ENCODE peak calls at places on chromosomes 12 and 14, in five cellular contexts. A, R, W, U and G are unnamed samples.

GRCh38 chr12:40980346-40981005 is 207.6 kb upstream of the PDZRN4 start:
- DNase-seq in A (peak), R (no peak), U (peak), W (no peak), G (peak)

GRCh38 chr14:76863724-76864407 is 37.7 kb downstream of the LRRC74A start:
- DNase-seq in R (no peak), W (no peak), A (peak), U (no peak), G (peak)

GRCh38 chr14:91280129-91280528 is 35.6 kb upstream of the GPR68 start:
- DNase-seq in U (no peak), R (no peak), W (no peak), A (no peak), G (no peak)

GRCh38 chr14:96268426-96269358 is 12.7 kb downstream of the BDKRB1 start:
- DNase-seq in A (peak), W (no peak), R (peak), U (peak), G (no peak)

GRCh38 chr14:74220991-74221390 is 18.3 kb upstream of the VSX2 start:
- DNase-seq in R (no peak), A (no peak), W (no peak), U (no peak), G (no peak)

GRCh38 chr14:51738754-51739153 is 87.0 kb downstream of the FRMD6 start:
- DNase-seq in R (peak), W (no peak), A (no peak), U (no peak), G (no peak)

GRCh38 chr12:89234324-89235114 is 117.8 kb downstream of the DUSP6 start:
- DNase-seq in A (no peak), W (no peak), R (no peak), U (no peak), G (no peak)

GRCh38 chr12:54560374-54560858 is 11.0 kb downstream of the PDE1B start:
- DNase-seq in W (peak), A (peak), R (peak), U (peak), G (peak)

GRCh38 chr12:46675736-46676135 is 150.1 kb downstream of the SLC38A4 start:
- DNase-seq in U (peak), R (peak), W (no peak), A (peak), G (peak)

GRCh38 chr12:98456583-98457573 is 58.5 kb upstream of the TMPO start:
- DNase-seq in U (peak), A (peak), R (no peak), W (no peak), G (no peak)

GRCh38 chr12:106769078-106769477 is 5.4 kb upstream of the RIC8B start:
- DNase-seq in U (peak), R (peak), A (no peak), W (no peak), G (no peak)

GRCh38 chr12:47975036-47975620 is 11.7 kb downstream of the TMEM106C start:
- DNase-seq in W (no peak), R (no peak), U (no peak), A (no peak), G (no peak)

GRCh38 chr12:51820721-51821422 is 27.6 kb downstream of the FIGNL2 start:
- DNase-seq in U (peak), A (no peak), W (peak), R (peak), G (no peak)

GRCh38 chr14:45201908-45202307 is 51.1 kb downstream of the MIS18BP1 start:
- DNase-seq in W (no peak), U (peak), A (peak), R (peak), G (peak)

GRCh38 chr12:123483602-123484273 is 25.8 kb downstream of the SNRNP35 start:
- DNase-seq in R (no peak), A (peak), W (no peak), U (no peak), G (no peak)

GRCh38 chr14:65277027-65277426 is 135.5 kb upstream of the FUT8 start:
- DNase-seq in W (no peak), R (no peak), A (no peak), U (no peak), G (peak)

GRCh38 chr12:120067084-120067869 is 49.3 kb downstream of the RAB35 start:
- DNase-seq in U (no peak), A (no peak), W (no peak), R (no peak), G (no peak)

GRCh38 chr14:100317897-100318808 is 5.0 kb upstream of the SLC25A47 start:
- DNase-seq in A (peak), U (peak), W (peak), R (peak), G (no peak)

GRCh38 chr12:3992945-3993344 is 119.7 kb upstream of the PARP11 start:
- DNase-seq in R (no peak), U (no peak), A (no peak), W (no peak), G (no peak)

GRCh38 chr14:64278458-64278857 is 15.7 kb downstream of the ESR2 start:
- DNase-seq in A (no peak), U (no peak), R (no peak), W (no peak), G (no peak)

GRCh38 chr14:23154876-23155587 is 28.4 kb downstream of the SLC7A8 start:
- DNase-seq in W (no peak), A (peak), R (peak), U (peak), G (peak)

GRCh38 chr14:68250950-68251765 is 431.6 kb downstream of the RAD51B start:
- DNase-seq in U (no peak), R (no peak), W (no peak), A (no peak), G (no peak)

GRCh38 chr12:38664661-38665269 is 240.6 kb downstream of the CPNE8 start:
- DNase-seq in R (peak), A (no peak), W (no peak), U (no peak), G (no peak)

GRCh38 chr14:79809849-79810612 is 401.3 kb downstream of the DIO2 start:
- DNase-seq in A (peak), R (peak), W (no peak), U (no peak), G (peak)

GRCh38 chr14:23513005-23513412 is 38.6 kb downstream of the ZFHX2 start:
- DNase-seq in W (no peak), A (no peak), R (no peak), U (no peak), G (no peak)

GRCh38 chr12:47527816-47528215 is 178.0 kb downstream of the RPAP3 start:
- DNase-seq in U (no peak), A (peak), R (no peak), W (no peak), G (no peak)